ENCODE peak calls at places on chromosomes 7 and 10, in nine cellular contexts. L is cardiac muscle cell, D is mesothelial cell of epicardium, F is kidney tubule cell, E is activated gamma-delta T cell treated with Interleukin-2 at 50 U/mL for 16 hours, C is HTR-8/SVneo, N is amygdala, S is EH, R is body of pancreas. U is an unnamed sample.

GRCh38 chr7:98233241-98234070 is 18.6 kb downstream of the TECPR1 start:
- DNase-seq in L (no peak), D (no peak), F (no peak), E (no peak), C (no peak), N (no peak), S (no peak), R (no peak), U (no peak)

GRCh38 chr7:132343196-132343595 is 233.1 kb downstream of the PLXNA4 start:
- DNase-seq in L (peak; percentile 85), D (no peak), F (no peak), E (no peak), C (no peak), N (no peak), S (no peak), R (no peak), U (no peak)

GRCh38 chr10:46787321-46787615 is 124.0 kb upstream of the PTPN20 start:
- DNase-seq in L (peak; percentile 51), D (no peak), F (peak; percentile 72), E (peak; percentile 15), C (no peak), N (no peak), S (peak; percentile 76), R (peak; percentile 22), U (no peak)

GRCh38 chr10:97475936-97476594 is 22.2 kb downstream of the MMS19 start:
- DNase-seq in L (peak; percentile 91), D (no peak), F (no peak), E (no peak), C (no peak), N (no peak), S (peak; percentile 59), R (no peak), U (no peak)

GRCh38 chr10:122592161-122592560 is 31.6 kb downstream of the DMBT1 start:
- DNase-seq in L (no peak), D (no peak), F (no peak), E (no peak), C (no peak), N (no peak), S (no peak), R (no peak), U (no peak)

GRCh38 chr10:124626759-124627380 is 117.3 kb downstream of the FAM53B start:
- DNase-seq in L (no peak), D (no peak), F (peak; percentile 17), E (peak; percentile 34), C (no peak), N (no peak), S (no peak), R (no peak), U (no peak)

GRCh38 chr7:108330237-108330636 is 126.0 kb downstream of the NRCAM start:
- DNase-seq in L (no peak), D (no peak), F (no peak), E (no peak), C (no peak), N (no peak), S (no peak), R (no peak), U (no peak)

GRCh38 chr10:49619613-49620012 is 5.8 kb downstream of the CHAT start:
- DNase-seq in L (no peak), D (no peak), F (no peak), E (no peak), C (no peak), N (no peak), S (no peak), R (no peak), U (peak; percentile 27)

GRCh38 chr10:126704637-126705036 is 34.1 kb upstream of the C10orf90 start:
- DNase-seq in L (no peak), D (no peak), F (no peak), E (no peak), C (no peak), N (no peak), S (no peak), R (no peak), U (no peak)

GRCh38 chr7:99762680-99763327 is 21.2 kb downstream of the CYP3A4 start:
- DNase-seq in L (peak; percentile 52), D (no peak), F (peak; percentile 49), E (no peak), C (no peak), N (no peak), S (no peak), R (no peak), U (no peak)

GRCh38 chr7:417973-418601 is 101.6 kb downstream of the PDGFA start:
- DNase-seq in L (no peak), D (no peak), F (no peak), E (no peak), C (no peak), N (no peak), S (no peak), R (no peak), U (no peak)

GRCh38 chr10:3477683-3478082 is 305.1 kb upstream of the PITRM1 start:
- DNase-seq in L (peak; percentile 89), D (no peak), F (peak; percentile 53), E (no peak), C (no peak), N (no peak), S (peak; percentile 48), R (no peak), U (no peak)